ENCODE peak calls at places on chromosomes 12 and 14, in eight cellular contexts. One of them, this sample, is unnamed.

GRCh38 chr12:12007001-12007712 is 63.6 kb upstream of the BCL2L14 start:
- DNase-seq in upper lobe of right lung: no peak
- DNase-seq in RWPE2: no peak
- DNase-seq in lower lobe of right lung: no peak
- DNase-seq in progenitor cell of endocrine pancreas: no peak
- DNase-seq in tibial artery: no peak
- DNase-seq in testis: no peak
- DNase-seq in A673: no peak
- DNase-seq in this sample: peak

GRCh38 chr12:92803921-92804320 is 101.1 kb downstream of the PLEKHG7 start:
- DNase-seq in RWPE2: no peak
- DNase-seq in progenitor cell of endocrine pancreas: no peak
- DNase-seq in testis: no peak
- DNase-seq in A673: no peak
- DNase-seq in tibial artery: no peak
- DNase-seq in upper lobe of right lung: no peak
- DNase-seq in lower lobe of right lung: no peak
- DNase-seq in this sample: no peak

GRCh38 chr14:73888971-73889370 is 2.3 kb downstream of the ZNF410 start:
- DNase-seq in tibial artery: no peak
- DNase-seq in testis: no peak
- DNase-seq in RWPE2: no peak
- DNase-seq in upper lobe of right lung: no peak
- DNase-seq in lower lobe of right lung: no peak
- DNase-seq in progenitor cell of endocrine pancreas: no peak
- DNase-seq in A673: no peak
- DNase-seq in this sample: no peak

GRCh38 chr12:690466-690865 is 27.2 kb upstream of the NINJ2 start:
- DNase-seq in A673: peak
- DNase-seq in testis: no peak
- DNase-seq in lower lobe of right lung: no peak
- DNase-seq in progenitor cell of endocrine pancreas: no peak
- DNase-seq in RWPE2: no peak
- DNase-seq in upper lobe of right lung: no peak
- DNase-seq in tibial artery: no peak
- DNase-seq in this sample: no peak

GRCh38 chr12:80441921-80442320 is 2.1 kb upstream of the PTPRQ start:
- DNase-seq in lower lobe of right lung: no peak
- DNase-seq in RWPE2: no peak
- DNase-seq in testis: no peak
- DNase-seq in tibial artery: no peak
- DNase-seq in progenitor cell of endocrine pancreas: no peak
- DNase-seq in A673: no peak
- DNase-seq in upper lobe of right lung: no peak
- DNase-seq in this sample: no peak

GRCh38 chr12:3342051-3342450 is 149.0 kb upstream of the PRMT8 start:
- DNase-seq in A673: peak
- DNase-seq in tibial artery: no peak
- DNase-seq in progenitor cell of endocrine pancreas: peak
- DNase-seq in lower lobe of right lung: no peak
- DNase-seq in upper lobe of right lung: no peak
- DNase-seq in RWPE2: no peak
- DNase-seq in testis: peak
- DNase-seq in this sample: no peak

GRCh38 chr12:29547151-29547561 is 49.7 kb upstream of the OVCH1 start:
- DNase-seq in upper lobe of right lung: no peak
- DNase-seq in progenitor cell of endocrine pancreas: no peak
- DNase-seq in RWPE2: no peak
- DNase-seq in lower lobe of right lung: no peak
- DNase-seq in testis: no peak
- DNase-seq in A673: no peak
- DNase-seq in tibial artery: no peak
- DNase-seq in this sample: no peak

GRCh38 chr12:40970320-40970907 is 217.7 kb upstream of the PDZRN4 start:
- DNase-seq in RWPE2: no peak
- DNase-seq in progenitor cell of endocrine pancreas: no peak
- DNase-seq in testis: no peak
- DNase-seq in tibial artery: no peak
- DNase-seq in A673: peak
- DNase-seq in lower lobe of right lung: no peak
- DNase-seq in upper lobe of right lung: no peak
- DNase-seq in this sample: no peak

GRCh38 chr12:11630046-11630706 is 19.3 kb upstream of the ETV6 start:
- DNase-seq in progenitor cell of endocrine pancreas: no peak
- DNase-seq in testis: no peak
- DNase-seq in RWPE2: no peak
- DNase-seq in lower lobe of right lung: peak
- DNase-seq in A673: no peak
- DNase-seq in tibial artery: no peak
- DNase-seq in upper lobe of right lung: no peak
- DNase-seq in this sample: no peak

GRCh38 chr12:117907108-117907689 is 61.6 kb downstream of the KSR2 start:
- DNase-seq in upper lobe of right lung: no peak
- DNase-seq in progenitor cell of endocrine pancreas: no peak
- DNase-seq in lower lobe of right lung: no peak
- DNase-seq in tibial artery: no peak
- DNase-seq in A673: no peak
- DNase-seq in RWPE2: no peak
- DNase-seq in testis: no peak
- DNase-seq in this sample: peak

GRCh38 chr14:73243341-73243740 is 6.0 kb downstream of the PAPLN start:
- DNase-seq in tibial artery: no peak
- DNase-seq in testis: no peak
- DNase-seq in lower lobe of right lung: no peak
- DNase-seq in progenitor cell of endocrine pancreas: no peak
- DNase-seq in upper lobe of right lung: no peak
- DNase-seq in RWPE2: peak
- DNase-seq in A673: no peak
- DNase-seq in this sample: no peak

GRCh38 chr14:67704484-67705089 is 2.9 kb downstream of the RDH12 start:
- DNase-seq in tibial artery: no peak
- DNase-seq in A673: peak
- DNase-seq in lower lobe of right lung: no peak
- DNase-seq in testis: peak
- DNase-seq in RWPE2: no peak
- DNase-seq in progenitor cell of endocrine pancreas: no peak
- DNase-seq in upper lobe of right lung: no peak
- DNase-seq in this sample: no peak

GRCh38 chr12:52648012-52648550 is 3.9 kb downstream of the KRT2 start:
- DNase-seq in progenitor cell of endocrine pancreas: no peak
- DNase-seq in RWPE2: no peak
- DNase-seq in lower lobe of right lung: no peak
- DNase-seq in testis: no peak
- DNase-seq in A673: no peak
- DNase-seq in upper lobe of right lung: no peak
- DNase-seq in tibial artery: no peak
- DNase-seq in this sample: no peak

GRCh38 chr14:75537071-75537470 is 14.8 kb downstream of the BATF start:
- DNase-seq in RWPE2: no peak
- DNase-seq in upper lobe of right lung: no peak
- DNase-seq in tibial artery: no peak
- DNase-seq in progenitor cell of endocrine pancreas: no peak
- DNase-seq in A673: no peak
- DNase-seq in lower lobe of right lung: no peak
- DNase-seq in testis: no peak
- DNase-seq in this sample: no peak

GRCh38 chr14:65824285-65824977 is 411.9 kb downstream of the FUT8 start:
- DNase-seq in A673: peak
- DNase-seq in progenitor cell of endocrine pancreas: peak
- DNase-seq in testis: peak
- DNase-seq in lower lobe of right lung: no peak
- DNase-seq in upper lobe of right lung: no peak
- DNase-seq in RWPE2: no peak
- DNase-seq in tibial artery: peak
- DNase-seq in this sample: peak

GRCh38 chr12:86623267-86623666 is 367.1 kb upstream of the MGAT4C start:
- DNase-seq in testis: no peak
- DNase-seq in upper lobe of right lung: no peak
- DNase-seq in lower lobe of right lung: no peak
- DNase-seq in progenitor cell of endocrine pancreas: no peak
- DNase-seq in A673: no peak
- DNase-seq in tibial artery: no peak
- DNase-seq in RWPE2: no peak
- DNase-seq in this sample: no peak

GRCh38 chr14:96752594-96752993 is 44.6 kb upstream of the VRK1 start:
- DNase-seq in testis: no peak
- DNase-seq in A673: no peak
- DNase-seq in RWPE2: no peak
- DNase-seq in lower lobe of right lung: no peak
- DNase-seq in upper lobe of right lung: no peak
- DNase-seq in progenitor cell of endocrine pancreas: no peak
- DNase-seq in tibial artery: no peak
- DNase-seq in this sample: no peak

GRCh38 chr12:53624453-53624852 is 1.7 kb downstream of the ATF7 start:
- DNase-seq in tibial artery: no peak
- DNase-seq in lower lobe of right lung: no peak
- DNase-seq in testis: no peak
- DNase-seq in progenitor cell of endocrine pancreas: no peak
- DNase-seq in RWPE2: no peak
- DNase-seq in upper lobe of right lung: no peak
- DNase-seq in A673: no peak
- DNase-seq in this sample: no peak

GRCh38 chr14:67410313-67410712 is 1.7 kb downstream of the PLEK2 start:
- DNase-seq in testis: no peak
- DNase-seq in RWPE2: peak
- DNase-seq in tibial artery: no peak
- DNase-seq in progenitor cell of endocrine pancreas: no peak
- DNase-seq in lower lobe of right lung: no peak
- DNase-seq in upper lobe of right lung: no peak
- DNase-seq in A673: no peak
- DNase-seq in this sample: no peak

GRCh38 chr14:65281991-65282908 is 130.3 kb upstream of the FUT8 start:
- DNase-seq in upper lobe of right lung: no peak
- DNase-seq in lower lobe of right lung: no peak
- DNase-seq in testis: no peak
- DNase-seq in progenitor cell of endocrine pancreas: no peak
- DNase-seq in A673: no peak
- DNase-seq in tibial artery: no peak
- DNase-seq in RWPE2: no peak
- DNase-seq in this sample: no peak

GRCh38 chr14:36781897-36782296 is 120.2 kb downstream of the PAX9 start:
- DNase-seq in progenitor cell of endocrine pancreas: no peak
- DNase-seq in RWPE2: no peak
- DNase-seq in testis: no peak
- DNase-seq in tibial artery: no peak
- DNase-seq in upper lobe of right lung: no peak
- DNase-seq in lower lobe of right lung: no peak
- DNase-seq in A673: no peak
- DNase-seq in this sample: no peak

GRCh38 chr14:100256339-100256895 is 17.5 kb downstream of the YY1 start:
- DNase-seq in RWPE2: no peak
- DNase-seq in testis: no peak
- DNase-seq in progenitor cell of endocrine pancreas: no peak
- DNase-seq in lower lobe of right lung: no peak
- DNase-seq in upper lobe of right lung: no peak
- DNase-seq in tibial artery: no peak
- DNase-seq in A673: no peak
- DNase-seq in this sample: no peak
- TF ChIP-seq CTCF in RWPE2: no peak
- TF ChIP-seq CTCF in testis: no peak
- TF ChIP-seq CTCF in progenitor cell of endocrine pancreas: no peak
- TF ChIP-seq CTCF in lower lobe of right lung: no peak
- TF ChIP-seq CTCF in upper lobe of right lung: no peak
- TF ChIP-seq CTCF in tibial artery: no peak
- TF ChIP-seq CTCF in A673: no peak
- TF ChIP-seq CTCF in this sample: no peak

DNA sequence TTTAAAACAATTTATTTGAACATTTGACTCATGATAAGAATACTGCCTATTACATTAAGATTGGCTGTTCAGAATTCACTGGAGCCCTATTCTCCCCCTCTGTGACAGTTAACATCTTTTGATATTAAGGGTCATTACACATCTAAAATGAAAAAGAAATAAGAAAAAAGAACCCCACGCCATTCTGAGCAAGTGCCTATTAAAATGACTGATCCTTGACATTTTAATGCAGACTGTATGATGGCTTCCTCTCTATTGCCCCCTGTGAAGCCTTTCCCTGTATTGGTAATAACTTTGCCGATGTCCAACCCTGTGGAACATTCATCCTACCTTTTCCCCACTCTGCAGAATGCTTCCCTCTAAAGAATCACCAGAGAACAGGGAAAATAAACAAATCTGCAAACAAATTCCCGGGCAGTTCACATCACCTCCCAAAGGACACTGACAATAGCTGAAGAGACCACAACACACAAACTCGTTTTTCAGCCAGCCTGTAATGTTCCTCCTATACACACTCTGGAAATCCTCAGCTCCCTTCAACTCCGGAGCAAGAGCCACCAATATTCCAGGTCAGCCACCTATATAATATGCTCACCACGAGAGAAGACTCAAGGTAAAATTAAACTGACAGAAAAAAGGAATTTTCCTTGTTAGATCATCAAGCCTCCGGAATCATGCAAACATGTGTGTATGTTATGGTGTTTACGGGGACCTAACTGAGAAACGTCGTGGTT is 2.1 kb downstream of the NIN start:
- DNase-seq in RWPE2: no peak
- DNase-seq in progenitor cell of endocrine pancreas: no peak
- DNase-seq in testis: no peak
- DNase-seq in lower lobe of right lung: no peak
- DNase-seq in A673: no peak
- DNase-seq in tibial artery: no peak
- DNase-seq in upper lobe of right lung: no peak
- DNase-seq in this sample: no peak
- TF ChIP-seq CTCF in RWPE2: no peak
- TF ChIP-seq CTCF in progenitor cell of endocrine pancreas: no peak
- TF ChIP-seq CTCF in testis: no peak
- TF ChIP-seq CTCF in lower lobe of right lung: no peak
- TF ChIP-seq CTCF in A673: no peak
- TF ChIP-seq CTCF in tibial artery: no peak
- TF ChIP-seq CTCF in upper lobe of right lung: no peak
- TF ChIP-seq CTCF in this sample: no peak

DNA sequence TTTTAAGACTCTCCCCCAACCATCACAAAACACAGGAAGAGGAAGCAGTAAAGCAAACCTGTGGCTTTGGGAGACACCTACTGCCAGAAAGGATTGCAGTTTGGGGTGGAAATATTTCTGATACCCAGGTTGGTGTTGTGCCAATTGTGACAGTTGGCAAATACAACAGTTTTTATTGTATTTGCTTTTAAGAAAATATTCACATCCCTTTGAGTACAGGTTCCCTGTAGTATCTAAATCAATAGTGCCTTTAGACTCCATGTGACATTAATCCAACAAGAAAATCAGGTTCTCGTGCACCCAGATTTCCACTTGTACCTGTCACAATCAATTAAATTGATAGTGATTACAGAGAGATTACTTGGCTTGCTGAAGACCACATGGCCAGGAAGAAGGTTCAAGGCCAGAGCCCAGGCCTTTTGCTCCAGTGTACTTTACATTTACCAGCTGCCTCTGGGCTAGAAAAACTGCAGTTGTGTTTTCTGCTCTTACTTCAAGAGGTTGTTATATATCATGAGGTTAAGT is 361.2 kb downstream of the ATP23 start:
- DNase-seq in lower lobe of right lung: no peak
- DNase-seq in RWPE2: no peak
- DNase-seq in upper lobe of right lung: no peak
- DNase-seq in tibial artery: no peak
- DNase-seq in testis: peak
- DNase-seq in progenitor cell of endocrine pancreas: no peak
- DNase-seq in A673: no peak
- DNase-seq in this sample: no peak
- TF ChIP-seq CTCF in lower lobe of right lung: no peak
- TF ChIP-seq CTCF in RWPE2: peak
- TF ChIP-seq CTCF in upper lobe of right lung: no peak
- TF ChIP-seq CTCF in tibial artery: no peak
- TF ChIP-seq CTCF in testis: no peak
- TF ChIP-seq CTCF in progenitor cell of endocrine pancreas: no peak
- TF ChIP-seq CTCF in A673: no peak
- TF ChIP-seq CTCF in this sample: no peak

GRCh38 chr14:104776961-104777807 is 18.4 kb downstream of the AKT1 start:
- DNase-seq in upper lobe of right lung: no peak
- DNase-seq in A673: no peak
- DNase-seq in RWPE2: no peak
- DNase-seq in tibial artery: no peak
- DNase-seq in lower lobe of right lung: no peak
- DNase-seq in testis: no peak
- DNase-seq in progenitor cell of endocrine pancreas: no peak
- DNase-seq in this sample: no peak
- TF ChIP-seq CTCF in upper lobe of right lung: no peak
- TF ChIP-seq CTCF in A673: no peak
- TF ChIP-seq CTCF in RWPE2: no peak
- TF ChIP-seq CTCF in tibial artery: no peak
- TF ChIP-seq CTCF in lower lobe of right lung: no peak
- TF ChIP-seq CTCF in testis: no peak
- TF ChIP-seq CTCF in progenitor cell of endocrine pancreas: peak
- TF ChIP-seq CTCF in this sample: no peak

This sample was measured in CD4-positive, alpha-beta T cell.